ENCODE peak calls at places on chromosomes 16 and 17, in ten cellular contexts. W, E, I, M, B, Z, T, D, U and K are unnamed samples.
A peak's percentile ranks its signal among the peaks of the same experiment; 100 is the strongest.

GRCh38 chr16:78656887-78657286 is 557.4 kb downstream of the WWOX start:
- DNase-seq in W (no peak), E (no peak), I (no peak), M (no peak), B (no peak), Z (no peak), T (no peak), D (no peak), U (no peak), K (no peak)

GRCh38 chr17:27770877-27771276 is 29.5 kb downstream of the NOS2 start:
- DNase-seq in W (no peak), E (no peak), I (no peak), M (no peak), B (no peak), Z (no peak), T (no peak), D (no peak), U (no peak), K (no peak)

GRCh38 chr17:30235386-30236296 is at the start of gene SLC6A4:
- DNase-seq in W (peak; percentile 18), E (no peak), I (peak; percentile 31), M (no peak), B (no peak), Z (no peak), T (no peak), D (no peak), U (no peak), K (no peak)

GRCh38 chr16:27408602-27409031 is 6.6 kb downstream of the IL21R start:
- DNase-seq in W (peak; percentile 21), E (no peak), I (no peak), M (no peak), B (no peak), Z (no peak), T (no peak), D (no peak), U (peak; percentile 80), K (no peak)

GRCh38 chr17:47275245-47275984 is 21.8 kb downstream of the ITGB3 start:
- DNase-seq in W (peak; percentile 96), E (peak; percentile 62), I (peak; percentile 89), M (peak; percentile 88), B (peak; percentile 93), Z (no peak), T (peak; percentile 65), D (no peak), U (no peak), K (no peak)

GRCh38 chr17:76191891-76192290 is 48.4 kb downstream of the RNF157 start:
- DNase-seq in W (no peak), E (no peak), I (no peak), M (no peak), B (no peak), Z (peak; percentile 35), T (no peak), D (no peak), U (peak; percentile 89), K (no peak)

GRCh38 chr17:21505819-21506815 is 130.0 kb downstream of the KCNJ12 start:
- DNase-seq in W (no peak), E (no peak), I (no peak), M (no peak), B (no peak), Z (no peak), T (no peak), D (no peak), U (no peak), K (no peak)

GRCh38 chr17:63369233-63369632 is 76.9 kb downstream of the CYB561 start:
- DNase-seq in W (no peak), E (no peak), I (peak; percentile 57), M (no peak), B (no peak), Z (no peak), T (no peak), D (no peak), U (no peak), K (no peak)

GRCh38 chr16:998211-998610 is 16.6 kb downstream of the SOX8 start:
- DNase-seq in W (no peak), E (no peak), I (no peak), M (no peak), B (no peak), Z (no peak), T (no peak), D (no peak), U (no peak), K (no peak)

GRCh38 chr17:47246120-47246519 is 7.5 kb upstream of the ITGB3 start:
- DNase-seq in W (no peak), E (no peak), I (no peak), M (no peak), B (no peak), Z (no peak), T (no peak), D (no peak), U (no peak), K (no peak)

GRCh38 chr16:23466162-23466885 is 13.3 kb upstream of the COG7 start:
- DNase-seq in W (peak; percentile 95), E (no peak), I (peak; percentile 12), M (no peak), B (no peak), Z (no peak), T (no peak), D (no peak), U (no peak), K (no peak)

GRCh38 chr17:75488693-75489510 is 26.4 kb downstream of the CASKIN2 start:
- DNase-seq in W (no peak), E (no peak), I (no peak), M (no peak), B (no peak), Z (no peak), T (no peak), D (no peak), U (no peak), K (no peak)

GRCh38 chr17:72205357-72205756 is 84.5 kb downstream of the SOX9 start:
- DNase-seq in W (no peak), E (no peak), I (no peak), M (no peak), B (no peak), Z (no peak), T (no peak), D (no peak), U (no peak), K (no peak)

GRCh38 chr17:72743037-72743467 is 349.4 kb downstream of the SLC39A11 start:
- DNase-seq in W (no peak), E (no peak), I (no peak), M (no peak), B (no peak), Z (no peak), T (no peak), D (no peak), U (no peak), K (no peak)

GRCh38 chr17:69637399-69638165 is 223.1 kb downstream of the MAP2K6 start:
- DNase-seq in W (peak; percentile 16), E (no peak), I (no peak), M (no peak), B (no peak), Z (no peak), T (no peak), D (no peak), U (no peak), K (no peak)

GRCh38 chr17:57366558-57367351 is 110.4 kb downstream of the MSI2 start:
- DNase-seq in W (no peak), E (no peak), I (no peak), M (peak; percentile 32), B (peak; percentile 32), Z (no peak), T (no peak), D (no peak), U (peak; percentile 39), K (peak; percentile 82)

GRCh38 chr16:17469742-17470001 is 1.1 kb downstream of the XYLT1 start:
- DNase-seq in W (no peak), E (no peak), I (no peak), M (no peak), B (no peak), Z (no peak), T (no peak), D (no peak), U (no peak), K (no peak)
- H3K4me3 ChIP-seq in W (peak overlapping the region; percentile 31), E (peak overlapping the region; percentile 75), I (peak overlapping the region; percentile 96), M (peak overlapping the region; percentile 66), B (peak overlapping the region; percentile 71), Z (peak overlapping the region; percentile 70), T (peak overlapping the region; percentile 57), D (peak overlapping the region; percentile 72), U (peak overlapping the region; percentile 67), K (no peak overlapping the region)

GRCh38 chr16:58243528-58244004 is 45.7 kb upstream of the CSNK2A2 start:
- DNase-seq in W (peak; percentile 79), E (no peak), I (no peak), M (no peak), B (no peak), Z (no peak), T (peak; percentile 69), D (peak; percentile 24), U (peak; percentile 93), K (no peak)
- TF ChIP-seq CTCF in W (no peak), E (no peak), I (no peak), M (no peak), B (no peak), Z (no peak), T (no peak), D (no peak), U (no peak), K (no peak)

DNA sequence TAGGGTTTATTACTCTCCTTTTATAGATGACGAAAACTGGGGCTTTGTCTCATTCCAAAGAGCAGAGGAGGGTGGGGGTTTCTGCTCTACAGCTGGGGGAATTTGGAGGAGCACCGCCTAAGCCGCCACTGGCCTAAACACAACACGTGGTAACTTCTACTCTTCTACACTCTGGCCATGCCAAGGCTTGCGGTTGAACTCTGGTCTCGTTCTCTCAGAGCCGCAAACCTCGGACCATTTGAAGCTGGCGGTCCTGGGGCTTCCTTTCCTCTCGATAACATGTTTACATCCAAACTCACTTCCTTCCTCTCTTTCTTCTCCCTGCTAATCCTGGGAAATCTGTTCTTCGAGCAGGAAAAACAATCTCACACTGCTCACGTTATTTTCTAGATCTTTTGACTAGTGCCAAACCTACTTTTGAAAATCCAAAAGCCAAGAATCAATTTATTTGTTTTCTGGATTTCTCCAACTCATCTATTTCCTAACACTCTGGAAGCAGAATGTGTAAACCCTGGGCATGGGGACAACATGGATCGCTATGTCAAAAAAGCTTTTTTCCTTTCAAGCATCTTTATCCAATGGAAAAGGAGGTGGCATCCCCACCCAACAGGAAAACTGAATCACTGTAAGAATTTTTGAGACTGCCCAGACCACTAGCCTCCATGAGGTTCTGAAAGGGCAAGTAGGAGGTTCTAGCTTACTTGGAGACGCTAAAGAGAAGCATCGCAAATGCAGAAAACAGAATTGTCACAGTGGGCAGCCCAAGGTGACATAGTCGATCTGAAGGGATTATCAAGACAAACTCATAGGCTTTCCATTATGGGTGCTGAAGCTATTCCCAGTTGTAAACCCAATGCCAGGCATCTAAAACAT is 13.6 kb upstream of the EEF2K start:
- DNase-seq in W (peak; percentile 87), E (peak; percentile 22), I (peak; percentile 98), M (peak; percentile 92), B (peak; percentile 77), Z (peak; percentile 79), T (peak; percentile 69), D (peak; percentile 90), U (peak; percentile 94), K (no peak)
- H3K4me3 ChIP-seq in W (peak overlapping the region; percentile 56), E (peak overlapping the region; percentile 75), I (peak overlapping the region; percentile 43), M (peak overlapping the region; percentile 68), B (peak overlapping the region; percentile 92), Z (peak overlapping the region; percentile 66), T (no peak overlapping the region), D (peak overlapping the region; percentile 80), U (peak overlapping the region; percentile 82), K (peak overlapping the region; percentile 62)

DNA sequence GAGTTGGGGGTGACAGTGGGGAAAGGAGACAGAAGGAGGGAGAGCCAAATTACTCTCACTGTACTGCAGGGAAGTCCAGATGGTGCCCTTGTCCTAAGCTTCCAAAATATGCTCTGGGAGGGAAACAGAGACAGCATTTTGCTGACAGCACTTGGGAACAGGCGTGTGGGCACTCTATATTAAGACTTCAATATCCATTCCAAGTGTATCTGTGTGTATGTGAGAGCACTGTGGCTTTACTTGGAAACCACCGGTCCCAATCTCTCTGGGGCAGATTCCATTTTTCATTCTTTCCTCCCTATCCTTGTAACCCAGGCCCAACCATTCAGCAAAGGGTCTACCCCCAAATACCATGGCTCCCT is 407.4 kb downstream of the UTP18 start:
- DNase-seq in W (no peak), E (no peak), I (no peak), M (no peak), B (no peak), Z (no peak), T (no peak), D (no peak), U (no peak), K (no peak)
- TF ChIP-seq CTCF in W (no peak), E (no peak), I (no peak), M (no peak), B (no peak), Z (no peak), T (no peak), D (no peak), U (no peak), K (no peak)